ENCODE peak calls at places on chromosomes 1 and 21, in nine cellular contexts. I, M, P, C, L, V, F, T and N are unnamed samples.

GRCh38 chr1:218123968-218124367 is 161.1 kb upstream of the RRP15 start:
- DNase-seq in F (no peak), L (no peak), I (peak; percentile 54), P (no peak), V (no peak), M (peak; percentile 61), T (no peak), C (no peak), N (no peak)

GRCh38 chr1:106584663-106585062 is 471.8 kb upstream of the PRMT6 start:
- DNase-seq in C (no peak), I (no peak), L (no peak), V (no peak), F (no peak), P (no peak), T (no peak), M (no peak), N (no peak)

GRCh38 chr1:19006837-19007271 is 50.4 kb upstream of the IFFO2 start:
- DNase-seq in V (no peak), T (no peak), M (no peak), I (no peak), L (no peak), C (no peak), P (peak; percentile 40), F (no peak), N (no peak)

GRCh38 chr1:82464362-82464931 is 663.7 kb downstream of the ADGRL2 start:
- DNase-seq in C (no peak), L (peak; percentile 21), I (no peak), F (no peak), P (peak; percentile 59), T (no peak), V (no peak), M (no peak), N (no peak)

GRCh38 chr1:230972855-230973271 is 5.8 kb downstream of the TTC13 start:
- DNase-seq in P (peak; percentile 43), C (no peak), V (peak; percentile 76), M (no peak), L (no peak), F (no peak), T (peak; percentile 52), I (no peak), N (peak; percentile 53)

GRCh38 chr1:89699451-89699986 is 66.6 kb downstream of the LRRC8C start:
- DNase-seq in L (no peak), I (no peak), T (no peak), F (no peak), C (no peak), P (no peak), M (no peak), V (no peak), N (no peak)

GRCh38 chr1:53413175-53414001 is 45.8 kb upstream of the DMRTB1 start:
- DNase-seq in V (peak; percentile 39), I (no peak), M (no peak), T (peak; percentile 45), F (no peak), L (no peak), P (no peak), C (peak; percentile 84), N (peak; percentile 54)

GRCh38 chr1:233019921-233020320 is 69.5 kb downstream of the NTPCR start:
- DNase-seq in L (no peak), P (no peak), T (no peak), V (no peak), F (no peak), C (no peak), M (no peak), I (no peak), N (no peak)

GRCh38 chr1:145963218-145964019 is 956 bp downstream of the ANKRD34A start:
- DNase-seq in I (no peak), F (no peak), C (peak; percentile 67), T (no peak), L (no peak), M (no peak), V (no peak), P (no peak), N (no peak)

GRCh38 chr1:184260382-184260781 is 126.4 kb upstream of the C1orf21 start:
- DNase-seq in C (peak; percentile 55), V (no peak), I (no peak), F (no peak), T (no peak), L (no peak), M (no peak), P (no peak), N (no peak)

GRCh38 chr1:24954022-24954421 is 23.9 kb upstream of the RUNX3 start:
- DNase-seq in L (no peak), I (no peak), V (no peak), P (no peak), C (no peak), T (no peak), F (no peak), M (no peak), N (no peak)

GRCh38 chr21:26686278-26686677 is 113.2 kb upstream of the CYYR1 start:
- DNase-seq in V (no peak), P (no peak), M (peak; percentile 22), C (peak; percentile 48), L (no peak), I (no peak), F (no peak), T (no peak), N (peak; percentile 17)

GRCh38 chr1:209190591-209191241 is 392.8 kb upstream of the CAMK1G start:
- DNase-seq in L (peak; percentile 29), V (no peak), F (no peak), I (peak; percentile 81), M (peak; percentile 86), C (peak; percentile 43), P (no peak), T (peak; percentile 58), N (peak; percentile 63)

GRCh38 chr1:171167785-171168184 is 17.3 kb upstream of the FMO2 start:
- DNase-seq in V (no peak), L (no peak), I (no peak), T (no peak), M (no peak), C (no peak), P (no peak), F (no peak), N (no peak)

GRCh38 chr1:226203693-226204092 is 17.2 kb upstream of the ACBD3 start:
- DNase-seq in I (no peak), M (no peak), V (no peak), T (no peak), L (no peak), F (no peak), P (no peak), C (no peak), N (no peak)

GRCh38 chr1:231418741-231419107 is 3.4 kb downstream of the EGLN1 start:
- DNase-seq in L (no peak), T (no peak), I (no peak), M (no peak), F (no peak), C (no peak), P (no peak), V (no peak), N (no peak)

GRCh38 chr1:71667224-71667623 is 586.4 kb upstream of the ZRANB2 start:
- DNase-seq in I (no peak), V (no peak), P (no peak), C (peak; percentile 23), T (no peak), M (no peak), L (no peak), F (no peak), N (no peak)

GRCh38 chr1:224617410-224618361 is 1.6 kb downstream of the CNIH3 start:
- DNase-seq in V (no peak), M (peak; percentile 27), F (no peak), L (no peak), C (no peak), T (peak; percentile 38), P (no peak), I (no peak), N (no peak)
- TF ChIP-seq CTCF in V (no peak), M (no peak), F (no peak), L (no peak), C (no peak), T (no peak), P (no peak), I (no peak), N (no peak)

GRCh38 chr1:56975446-56975845 is 9.6 kb upstream of the C8B start:
- DNase-seq in P (no peak), I (no peak), F (no peak), L (no peak), T (no peak), V (no peak), C (no peak), M (no peak), N (no peak)

GRCh38 chr1:56983484-56983883 is 17.7 kb upstream of the C8B start:
- DNase-seq in I (no peak), P (no peak), C (no peak), T (no peak), V (no peak), M (no peak), F (no peak), L (no peak), N (no peak)

GRCh38 chr1:56977910-56978309 is 12.1 kb upstream of the C8B start:
- DNase-seq in F (no peak), P (no peak), I (no peak), M (no peak), T (no peak), L (no peak), V (no peak), C (no peak), N (no peak)

GRCh38 chr1:56973898-56974752 is 8.3 kb upstream of the C8B start:
- DNase-seq in F (no peak), C (peak; percentile 9), L (no peak), M (no peak), I (no peak), T (no peak), V (no peak), P (no peak), N (no peak)

GRCh38 chr1:56978819-56979218 is 13.0 kb upstream of the C8B start:
- DNase-seq in V (no peak), F (no peak), I (no peak), M (peak; percentile 17), P (no peak), T (no peak), C (no peak), L (peak; percentile 8), N (no peak)
- TF ChIP-seq CTCF in V (no peak), F (no peak), I (no peak), M (no peak), P (no peak), T (no peak), C (no peak), L (no peak), N (no peak)

GRCh38 chr1:221693087-221693486 is 48.8 kb downstream of the DUSP10 start:
- DNase-seq in F (no peak), T (no peak), L (no peak), M (no peak), I (no peak), C (no peak), P (no peak), V (no peak), N (no peak)
- TF ChIP-seq CTCF in F (no peak), T (peak; percentile 14), L (no peak), M (no peak), I (peak; percentile 25), C (no peak), P (no peak), V (no peak), N (no peak)

DNA sequence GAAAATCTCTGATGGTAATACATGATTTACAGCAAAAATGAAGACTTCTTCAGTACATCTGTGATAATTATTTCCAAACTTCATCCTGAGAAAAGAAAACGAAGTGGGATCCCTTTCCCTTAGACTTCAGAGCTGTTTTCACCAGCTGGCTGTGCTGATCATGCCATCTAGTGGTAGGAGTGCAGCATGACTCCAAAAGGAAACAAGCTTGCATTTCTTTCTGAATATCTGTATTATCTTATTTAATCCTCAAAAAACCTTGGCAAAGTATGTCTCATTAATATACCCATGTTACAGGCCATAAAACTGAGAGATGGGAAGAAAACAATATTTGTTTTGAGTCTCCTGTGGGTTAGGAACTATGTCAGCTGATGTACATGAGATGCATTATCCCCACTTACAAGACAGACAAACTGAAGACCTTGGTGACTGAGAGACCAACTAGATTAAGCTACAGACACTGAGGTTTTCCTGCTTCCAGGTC is 9.8 kb upstream of the GJA8 start:
- DNase-seq in I (no peak), M (peak; percentile 31), C (peak; percentile 40), L (peak; percentile 8), V (no peak), T (peak; percentile 50), P (peak; percentile 28), F (no peak), N (peak; percentile 58)
- TF ChIP-seq CTCF in I (peak; percentile 96), M (peak; percentile 78), C (peak; percentile 97), L (peak; percentile 77), V (peak; percentile 99), T (peak; percentile 96), P (peak; percentile 93), F (peak; percentile 98), N (peak; percentile 91)